ENCODE peak calls at places on chromosomes 13 and 19, in eight cellular contexts. X is AG09309; D is non-pigmented ciliary epithelial cell; M is CD4-positive, alpha-beta T cell; U is GM13976; Q is Calu3; L is ELR; S is mesothelial cell of epicardium. T is an unnamed sample.

GRCh38 chr13:50678464-50679162 is 164.9 kb downstream of the DLEU7 start:
- DNase-seq in M (no peak), L (peak), D (peak), U (no peak), X (peak), Q (peak), S (no peak), T (no peak)

GRCh38 chr19:51317968-51318367 is 6.5 kb downstream of the IGLON5 start:
- DNase-seq in D (no peak), Q (no peak), U (no peak), L (no peak), M (no peak), X (no peak), S (no peak), T (no peak)

GRCh38 chr19:8846819-8847218 is 14.6 kb downstream of the MBD3L1 start:
- DNase-seq in U (no peak), L (no peak), S (no peak), D (no peak), X (no peak), M (no peak), Q (no peak), T (no peak)

GRCh38 chr13:48142437-48142836 is 47.5 kb upstream of the MED4 start:
- DNase-seq in Q (no peak), S (no peak), D (no peak), M (no peak), L (no peak), X (no peak), U (peak), T (no peak)

GRCh38 chr13:47039106-47039505 is 142.3 kb upstream of the HTR2A start:
- DNase-seq in U (no peak), L (peak), S (no peak), M (no peak), Q (no peak), X (peak), D (peak), T (no peak)

GRCh38 chr19:16460454-16460853 is 11.3 kb downstream of the EPS15L1 start:
- DNase-seq in D (no peak), M (no peak), L (no peak), S (no peak), U (no peak), X (no peak), Q (no peak), T (no peak)

GRCh38 chr19:2867025-2867991 is at the start of gene ZNF556:
- DNase-seq in M (no peak), U (peak), S (no peak), L (no peak), X (no peak), Q (no peak), D (no peak), T (peak)

GRCh38 chr13:45446181-45446580 is 18.6 kb upstream of the COG3 start:
- DNase-seq in U (no peak), M (no peak), S (no peak), L (peak), Q (no peak), X (peak), D (no peak), T (no peak)

GRCh38 chr13:78326608-78327007 is 276.7 kb downstream of the POU4F1 start:
- DNase-seq in S (no peak), X (no peak), Q (no peak), L (peak), U (no peak), D (peak), M (no peak), T (no peak)

GRCh38 chr19:5843295-5843927 is 3.9 kb upstream of the FUT6 start:
- DNase-seq in S (no peak), Q (no peak), D (no peak), U (no peak), L (no peak), X (no peak), M (no peak), T (no peak)

GRCh38 chr13:37934339-37935191 is 65.0 kb upstream of the TRPC4 start:
- DNase-seq in Q (no peak), M (no peak), X (no peak), U (no peak), D (no peak), L (no peak), S (no peak), T (no peak)

GRCh38 chr19:38020331-38020730 is 113.3 kb downstream of the SIPA1L3 start:
- DNase-seq in D (no peak), L (no peak), Q (no peak), S (no peak), X (no peak), M (no peak), U (no peak), T (no peak)

GRCh38 chr19:49113762-49114629 is at the start of gene LIN7B:
- DNase-seq in X (no peak), M (peak), Q (peak), U (peak), S (peak), L (peak), D (no peak), T (peak)

GRCh38 chr19:5799247-5800241 is 5.3 kb upstream of the NRTN start:
- DNase-seq in M (no peak), X (no peak), S (no peak), Q (no peak), D (no peak), L (no peak), U (no peak), T (no peak)

GRCh38 chr13:76723551-76724232 is 162.5 kb downstream of the KCTD12 start:
- DNase-seq in M (no peak), D (peak), S (no peak), U (no peak), L (peak), Q (no peak), X (peak), T (no peak)

GRCh38 chr13:111325941-111326620 is 5.6 kb downstream of the TEX29 start:
- DNase-seq in X (no peak), L (no peak), D (no peak), M (no peak), U (no peak), S (no peak), Q (no peak), T (no peak)

GRCh38 chr13:98405107-98405571 is 171.8 kb downstream of the STK24 start:
- DNase-seq in Q (no peak), X (no peak), D (no peak), M (no peak), U (no peak), L (no peak), S (no peak), T (no peak)

GRCh38 chr13:97798171-97798821 is 155.2 kb upstream of the IPO5 start:
- DNase-seq in D (no peak), Q (no peak), U (no peak), L (no peak), X (no peak), M (no peak), S (no peak), T (no peak)

GRCh38 chr13:113802761-113803160 is 43.7 kb downstream of the TMEM255B start:
- DNase-seq in S (no peak), U (no peak), Q (no peak), M (no peak), L (no peak), D (no peak), X (no peak), T (no peak)

GRCh38 chr13:38674208-38674607 is 12.7 kb upstream of the FREM2 start:
- DNase-seq in Q (no peak), M (no peak), X (no peak), S (no peak), D (no peak), L (no peak), U (no peak), T (no peak)

GRCh38 chr13:97122381-97122996 is 99.6 kb upstream of the MBNL2 start:
- DNase-seq in L (peak), M (no peak), S (no peak), X (no peak), D (no peak), Q (peak), U (no peak), T (no peak)

GRCh38 chr19:35774274-35775045 is 904 bp upstream of the ARHGAP33 start:
- DNase-seq in D (no peak), Q (no peak), X (no peak), S (no peak), U (no peak), M (no peak), L (no peak), T (peak)

GRCh38 chr19:3932931-3933810 is at the start of gene NMRK2:
- DNase-seq in Q (no peak), D (no peak), X (no peak), L (no peak), M (no peak), U (no peak), S (no peak), T (no peak)

GRCh38 chr19:40273469-40274360 is 11.4 kb downstream of the AKT2 start:
- DNase-seq in M (no peak), U (no peak), X (no peak), L (no peak), D (no peak), Q (no peak), S (no peak), T (no peak)

GRCh38 chr13:90118467-90119071 is 1228.9 kb upstream of the MIR17HG start:
- DNase-seq in M (no peak), S (no peak), Q (no peak), U (no peak), L (no peak), D (no peak), X (no peak), T (no peak)

GRCh38 chr19:53132231-53132991 is at the start of gene ZNF415:
- DNase-seq in L (peak), D (peak), U (peak), M (no peak), X (no peak), Q (no peak), S (peak), T (peak)

GRCh38 chr19:11480081-11480926 is 542 bp downstream of the ELAVL3 start:
- DNase-seq in Q (no peak), X (no peak), U (peak), M (no peak), L (no peak), D (no peak), S (no peak), T (no peak)

GRCh38 chr19:30049844-30050667 is 108.0 kb downstream of the URI1 start:
- DNase-seq in X (no peak), S (no peak), L (no peak), M (no peak), U (no peak), D (no peak), Q (no peak), T (no peak)

GRCh38 chr19:28744943-28745342 is 468.0 kb downstream of the UQCRFS1 start:
- DNase-seq in Q (no peak), M (no peak), X (no peak), S (no peak), D (no peak), U (no peak), L (no peak), T (no peak)

GRCh38 chr13:44331912-44332840 is 41.4 kb upstream of the SERP2 start:
- DNase-seq in U (no peak), D (peak), M (no peak), S (peak), Q (no peak), X (no peak), L (peak), T (no peak)